ENCODE peak calls at places on chromosomes 11 and 22, in six cellular contexts. M is amygdala; P is stimulated activated CD4-positive, alpha-beta T cell treated with anti-CD3 and anti-CD28 coated beads, Interleukin-1b, Interleukin-23, amount 100 ng/mL, for 24 hours; X is cardiac muscle cell; J is epithelial cell of esophagus; Z is GOT3. T is an unnamed sample.

GRCh38 chr22:21991309-21991596 is 8.7 kb upstream of the TOP3B start:
- DNase-seq in M (no peak), P (no peak), X (no peak), J (no peak), Z (no peak), T (no peak)

GRCh38 chr11:121253951-121254350 is 38.6 kb upstream of the SC5D start:
- DNase-seq in M (no peak), P (no peak), X (no peak), J (peak), Z (no peak), T (peak)

GRCh38 chr11:93633835-93634234 is 27.6 kb upstream of the CEP295 start:
- DNase-seq in M (no peak), P (no peak), X (no peak), J (no peak), Z (no peak), T (no peak)

GRCh38 chr11:109508185-109508584 is 86.2 kb downstream of the C11orf87 start:
- DNase-seq in M (no peak), P (no peak), X (no peak), J (no peak), Z (no peak), T (no peak)

GRCh38 chr11:504053-504993 is 2.7 kb downstream of the RNH1 start:
- DNase-seq in M (no peak), P (no peak), X (no peak), J (peak), Z (no peak), T (peak)

GRCh38 chr11:116525961-116526495 is 246.8 kb downstream of the BUD13 start:
- DNase-seq in M (no peak), P (no peak), X (no peak), J (no peak), Z (no peak), T (no peak)

GRCh38 chr11:3905080-3905953 is 49.9 kb downstream of the STIM1 start:
- DNase-seq in M (no peak), P (peak), X (no peak), J (peak), Z (no peak), T (peak)

GRCh38 chr11:86508604-86509471 is 134.2 kb downstream of the CCDC81 start:
- DNase-seq in M (no peak), P (no peak), X (no peak), J (peak), Z (no peak), T (peak)

GRCh38 chr22:17117400-17117799 is 3.8 kb downstream of the TMEM121B start:
- DNase-seq in M (no peak), P (no peak), X (no peak), J (no peak), Z (no peak), T (no peak)

GRCh38 chr11:133153031-133153430 is 379.3 kb downstream of the OPCML start:
- DNase-seq in M (no peak), P (no peak), X (no peak), J (no peak), Z (no peak), T (no peak)

GRCh38 chr22:26471522-26471921 is 12.1 kb downstream of the HPS4 start:
- DNase-seq in M (no peak), P (no peak), X (no peak), J (peak), Z (no peak), T (peak)

GRCh38 chr11:116911981-116912734 is 74.7 kb upstream of the APOA1 start:
- DNase-seq in M (no peak), P (no peak), X (no peak), J (no peak), Z (no peak), T (no peak)

GRCh38 chr11:65133724-65134123 is 595 bp downstream of the SYVN1 start:
- DNase-seq in M (no peak), P (no peak), X (no peak), J (no peak), Z (no peak), T (no peak)

GRCh38 chr11:61727401-61727811 is 25.0 kb upstream of the MYRF start:
- DNase-seq in M (no peak), P (no peak), X (no peak), J (no peak), Z (no peak), T (no peak)

T was measured in kidney tubule cell.